ENCODE peak calls at places on chromosomes 5 and 9, in ten cellular contexts. N is AG04450; I is stimulated activated CD8-positive, alpha-beta memory T cell treated with anti-CD3 and anti-CD28 coated beads, Interleukin-12 subunit alpha, Interleukin-12 subunit beta, amount 100 ng/mL, for 1 hour; R is activated CD4-positive, alpha-beta T cell treated with anti-CD3 and anti-CD28 coated beads, Interleukin-2, amount 50 U/mL, for 4 hours; C is right lobe of liver; Q is stimulated activated CD4-positive, alpha-beta T cell treated with anti-CD3 and anti-CD28 coated beads, Interleukin-12 subunit alpha, Interleukin-12 subunit beta, amount 100 ng/mL, for 48 hours; D is left kidney; V is fibroblast of the aortic adventitia; Y is upper lobe of right lung; P is neural crest cell. S is an unnamed sample.

GRCh38 chr9:110969971-110970381 is 68.3 kb downstream of the LPAR1 start:
- DNase-seq in N (peak; percentile 34), I (no peak), R (no peak), C (no peak), Q (no peak), D (peak; percentile 67), V (peak; percentile 76), Y (no peak), P (no peak), S (no peak)

GRCh38 chr9:121271368-121272351 is 3.7 kb downstream of the GSN start:
- DNase-seq in N (no peak), I (no peak), R (no peak), C (no peak), Q (no peak), D (peak; percentile 65), V (peak; percentile 82), Y (peak; percentile 70), P (no peak), S (no peak)

GRCh38 chr5:174531782-174532191 is 192.6 kb upstream of the MSX2 start:
- DNase-seq in N (no peak), I (no peak), R (no peak), C (no peak), Q (no peak), D (peak; percentile 75), V (no peak), Y (no peak), P (no peak), S (peak; percentile 81)

GRCh38 chr5:37859805-37860204 is 20.0 kb upstream of the GDNF start:
- DNase-seq in N (no peak), I (no peak), R (no peak), C (no peak), Q (no peak), D (no peak), V (no peak), Y (no peak), P (no peak), S (no peak)

GRCh38 chr5:151023047-151023615 is 2.7 kb downstream of the GPX3 start:
- DNase-seq in N (no peak), I (no peak), R (no peak), C (peak; percentile 71), Q (no peak), D (no peak), V (peak; percentile 97), Y (no peak), P (no peak), S (no peak)

GRCh38 chr9:138022756-138023393 is 145.3 kb downstream of the CACNA1B start:
- DNase-seq in N (no peak), I (no peak), R (no peak), C (no peak), Q (no peak), D (peak; percentile 56), V (no peak), Y (peak; percentile 47), P (no peak), S (peak; percentile 68)

GRCh38 chr5:179288101-179288808 is 57.0 kb downstream of the ADAMTS2 start:
- DNase-seq in N (no peak), I (no peak), R (no peak), C (peak; percentile 7), Q (no peak), D (no peak), V (no peak), Y (peak; percentile 46), P (no peak), S (peak; percentile 11)

GRCh38 chr9:114811301-114811700 is 5.5 kb upstream of the TNFSF15 start:
- DNase-seq in N (no peak), I (no peak), R (no peak), C (no peak), Q (no peak), D (no peak), V (peak; percentile 27), Y (no peak), P (no peak), S (peak; percentile 10)

GRCh38 chr5:124438390-124439380 is 307.8 kb downstream of the ZNF608 start:
- DNase-seq in N (no peak), I (no peak), R (no peak), C (no peak), Q (no peak), D (peak; percentile 29), V (no peak), Y (no peak), P (no peak), S (peak; percentile 70)

GRCh38 chr9:127177682-127178265 is 55.3 kb upstream of the ANGPTL2 start:
- DNase-seq in N (no peak), I (no peak), R (no peak), C (peak; percentile 10), Q (no peak), D (no peak), V (no peak), Y (peak; percentile 22), P (no peak), S (no peak)

GRCh38 chr5:39459091-39459490 is 34.3 kb upstream of the DAB2 start:
- DNase-seq in N (peak; percentile 54), I (no peak), R (no peak), C (no peak), Q (no peak), D (no peak), V (peak; percentile 87), Y (no peak), P (no peak), S (no peak)

GRCh38 chr5:54673523-54674225 is 156.1 kb downstream of the SNX18 start:
- DNase-seq in N (no peak), I (peak; percentile 5), R (no peak), C (peak; percentile 56), Q (no peak), D (peak; percentile 66), V (no peak), Y (peak; percentile 73), P (no peak), S (no peak)

GRCh38 chr9:96858670-96859069 is 4.4 kb upstream of the ZNF782 start:
- DNase-seq in N (no peak), I (no peak), R (no peak), C (no peak), Q (no peak), D (no peak), V (no peak), Y (no peak), P (no peak), S (no peak)

GRCh38 chr9:123375725-123376132 is 19.7 kb downstream of the CRB2 start:
- DNase-seq in N (no peak), I (no peak), R (no peak), C (no peak), Q (no peak), D (peak; percentile 94), V (peak; percentile 15), Y (no peak), P (no peak), S (peak; percentile 62)

GRCh38 chr9:124908098-124908497 is 32.8 kb downstream of the GOLGA1 start:
- DNase-seq in N (no peak), I (no peak), R (no peak), C (no peak), Q (no peak), D (no peak), V (no peak), Y (no peak), P (no peak), S (no peak)

GRCh38 chr9:113909421-113909820 is 33.3 kb downstream of the ZNF618 start:
- DNase-seq in N (no peak), I (no peak), R (no peak), C (no peak), Q (no peak), D (no peak), V (no peak), Y (no peak), P (no peak), S (no peak)

GRCh38 chr9:29717576-29717975 is 2144.3 kb upstream of the C9orf72 start:
- DNase-seq in N (no peak), I (no peak), R (no peak), C (no peak), Q (no peak), D (no peak), V (no peak), Y (no peak), P (no peak), S (no peak)

GRCh38 chr5:58187473-58188286 is 272.2 kb downstream of the PLK2 start:
- DNase-seq in N (no peak), I (no peak), R (no peak), C (no peak), Q (no peak), D (no peak), V (no peak), Y (no peak), P (no peak), S (no peak)